ENCODE peak calls at places on chromosomes 6 and 20, in six cellular contexts. One of them, this sample, is unnamed.
A peak's percentile ranks its signal among the peaks of the same experiment; 100 is the strongest.

GRCh38 chr6:21808551-21809181 is 215.1 kb downstream of the SOX4 start:
- DNase-seq in foreskin fibroblast: peak; percentile 36
- DNase-seq in kidney: no peak
- DNase-seq in astrocyte of the spinal cord: peak; percentile 59
- DNase-seq in astrocyte of the cerebellum: no peak
- DNase-seq in CD8-positive, alpha-beta T cell: no peak
- DNase-seq in this sample: no peak

GRCh38 chr20:57474816-57475215 is 50.1 kb downstream of the CTCFL start:
- DNase-seq in foreskin fibroblast: no peak
- DNase-seq in kidney: peak; percentile 39
- DNase-seq in astrocyte of the spinal cord: no peak
- DNase-seq in astrocyte of the cerebellum: no peak
- DNase-seq in CD8-positive, alpha-beta T cell: no peak
- DNase-seq in this sample: no peak

GRCh38 chr6:49570474-49571079 is 20.1 kb downstream of the C6orf141 start:
- DNase-seq in foreskin fibroblast: peak; percentile 49
- DNase-seq in kidney: no peak
- DNase-seq in astrocyte of the spinal cord: peak; percentile 10
- DNase-seq in astrocyte of the cerebellum: no peak
- DNase-seq in CD8-positive, alpha-beta T cell: no peak
- DNase-seq in this sample: no peak

GRCh38 chr6:166959906-166960608 is 3.7 kb upstream of the RNASET2 start:
- DNase-seq in foreskin fibroblast: no peak
- DNase-seq in kidney: no peak
- DNase-seq in astrocyte of the spinal cord: no peak
- DNase-seq in astrocyte of the cerebellum: no peak
- DNase-seq in CD8-positive, alpha-beta T cell: no peak
- DNase-seq in this sample: no peak

GRCh38 chr6:24761193-24761835 is 13.4 kb upstream of the GMNN start:
- DNase-seq in foreskin fibroblast: no peak
- DNase-seq in kidney: peak; percentile 64
- DNase-seq in astrocyte of the spinal cord: no peak
- DNase-seq in astrocyte of the cerebellum: no peak
- DNase-seq in CD8-positive, alpha-beta T cell: no peak
- DNase-seq in this sample: no peak

GRCh38 chr6:160122744-160123143 is 1.1 kb downstream of the SLC22A1 start:
- DNase-seq in foreskin fibroblast: no peak
- DNase-seq in kidney: no peak
- DNase-seq in astrocyte of the spinal cord: no peak
- DNase-seq in astrocyte of the cerebellum: no peak
- DNase-seq in CD8-positive, alpha-beta T cell: no peak
- DNase-seq in this sample: no peak

GRCh38 chr6:35050988-35051330 is 90.2 kb downstream of the TCP11 start:
- DNase-seq in foreskin fibroblast: no peak
- DNase-seq in kidney: no peak
- DNase-seq in astrocyte of the spinal cord: no peak
- DNase-seq in astrocyte of the cerebellum: no peak
- DNase-seq in CD8-positive, alpha-beta T cell: no peak
- DNase-seq in this sample: no peak

GRCh38 chr6:42095776-42096541 is 45.6 kb downstream of the TAF8 start:
- DNase-seq in foreskin fibroblast: no peak
- DNase-seq in kidney: no peak
- DNase-seq in astrocyte of the spinal cord: no peak
- DNase-seq in astrocyte of the cerebellum: no peak
- DNase-seq in CD8-positive, alpha-beta T cell: no peak
- DNase-seq in this sample: no peak

GRCh38 chr20:8156603-8157079 is 24.6 kb downstream of the PLCB1 start:
- DNase-seq in foreskin fibroblast: peak; percentile 63
- DNase-seq in kidney: no peak
- DNase-seq in astrocyte of the spinal cord: peak; percentile 57
- DNase-seq in astrocyte of the cerebellum: no peak
- DNase-seq in CD8-positive, alpha-beta T cell: no peak
- DNase-seq in this sample: no peak

GRCh38 chr6:128558021-128558420 is 37.6 kb upstream of the PTPRK start:
- DNase-seq in foreskin fibroblast: no peak
- DNase-seq in kidney: no peak
- DNase-seq in astrocyte of the spinal cord: no peak
- DNase-seq in astrocyte of the cerebellum: no peak
- DNase-seq in CD8-positive, alpha-beta T cell: no peak
- DNase-seq in this sample: no peak

GRCh38 chr6:128557086-128557485 is 36.7 kb upstream of the PTPRK start:
- DNase-seq in foreskin fibroblast: no peak
- DNase-seq in kidney: no peak
- DNase-seq in astrocyte of the spinal cord: no peak
- DNase-seq in astrocyte of the cerebellum: no peak
- DNase-seq in CD8-positive, alpha-beta T cell: no peak
- DNase-seq in this sample: no peak

GRCh38 chr6:128558924-128559323 is 38.5 kb upstream of the PTPRK start:
- DNase-seq in foreskin fibroblast: no peak
- DNase-seq in kidney: no peak
- DNase-seq in astrocyte of the spinal cord: no peak
- DNase-seq in astrocyte of the cerebellum: no peak
- DNase-seq in CD8-positive, alpha-beta T cell: no peak
- DNase-seq in this sample: no peak

GRCh38 chr6:128554302-128554701 is 33.9 kb upstream of the PTPRK start:
- DNase-seq in foreskin fibroblast: peak; percentile 33
- DNase-seq in kidney: no peak
- DNase-seq in astrocyte of the spinal cord: peak; percentile 14
- DNase-seq in astrocyte of the cerebellum: no peak
- DNase-seq in CD8-positive, alpha-beta T cell: no peak
- DNase-seq in this sample: no peak
- TF ChIP-seq CTCF in foreskin fibroblast: peak; percentile 19
- TF ChIP-seq CTCF in kidney: peak; percentile 27
- TF ChIP-seq CTCF in astrocyte of the spinal cord: peak; percentile 26
- TF ChIP-seq CTCF in astrocyte of the cerebellum: peak; percentile 32
- TF ChIP-seq CTCF in CD8-positive, alpha-beta T cell: no peak
- TF ChIP-seq CTCF in this sample: no peak

GRCh38 chr20:37598611-37599342 is 71.1 kb upstream of the BLCAP start:
- DNase-seq in foreskin fibroblast: no peak
- DNase-seq in kidney: no peak
- DNase-seq in astrocyte of the spinal cord: no peak
- DNase-seq in astrocyte of the cerebellum: no peak
- DNase-seq in CD8-positive, alpha-beta T cell: no peak
- DNase-seq in this sample: peak; percentile 15

GRCh38 chr20:37600486-37600885 is 72.8 kb upstream of the BLCAP start:
- DNase-seq in foreskin fibroblast: no peak
- DNase-seq in kidney: no peak
- DNase-seq in astrocyte of the spinal cord: no peak
- DNase-seq in astrocyte of the cerebellum: no peak
- DNase-seq in CD8-positive, alpha-beta T cell: no peak
- DNase-seq in this sample: no peak

GRCh38 chr20:37596168-37596567 is 68.5 kb upstream of the BLCAP start:
- DNase-seq in foreskin fibroblast: no peak
- DNase-seq in kidney: no peak
- DNase-seq in astrocyte of the spinal cord: no peak
- DNase-seq in astrocyte of the cerebellum: no peak
- DNase-seq in CD8-positive, alpha-beta T cell: no peak
- DNase-seq in this sample: no peak

GRCh38 chr20:37596890-37597539 is 69.3 kb upstream of the BLCAP start:
- DNase-seq in foreskin fibroblast: no peak
- DNase-seq in kidney: no peak
- DNase-seq in astrocyte of the spinal cord: no peak
- DNase-seq in astrocyte of the cerebellum: no peak
- DNase-seq in CD8-positive, alpha-beta T cell: no peak
- DNase-seq in this sample: no peak

GRCh38 chr20:37598101-37598530 is 70.4 kb upstream of the BLCAP start:
- DNase-seq in foreskin fibroblast: no peak
- DNase-seq in kidney: no peak
- DNase-seq in astrocyte of the spinal cord: no peak
- DNase-seq in astrocyte of the cerebellum: no peak
- DNase-seq in CD8-positive, alpha-beta T cell: no peak
- DNase-seq in this sample: no peak
- H3K4me3 ChIP-seq in foreskin fibroblast: no peak overlapping the region
- H3K4me3 ChIP-seq in kidney: no peak overlapping the region
- H3K4me3 ChIP-seq in astrocyte of the spinal cord: no peak overlapping the region
- H3K4me3 ChIP-seq in astrocyte of the cerebellum: no peak overlapping the region
- H3K4me3 ChIP-seq in CD8-positive, alpha-beta T cell: no peak overlapping the region
- H3K4me3 ChIP-seq in this sample: no peak overlapping the region

GRCh38 chr20:1103751-1104150 is 14.7 kb upstream of the PSMF1 start:
- DNase-seq in foreskin fibroblast: no peak
- DNase-seq in kidney: no peak
- DNase-seq in astrocyte of the spinal cord: no peak
- DNase-seq in astrocyte of the cerebellum: no peak
- DNase-seq in CD8-positive, alpha-beta T cell: no peak
- DNase-seq in this sample: no peak

GRCh38 chr20:1105599-1106194 is 12.7 kb upstream of the PSMF1 start:
- DNase-seq in foreskin fibroblast: no peak
- DNase-seq in kidney: no peak
- DNase-seq in astrocyte of the spinal cord: no peak
- DNase-seq in astrocyte of the cerebellum: no peak
- DNase-seq in CD8-positive, alpha-beta T cell: no peak
- DNase-seq in this sample: no peak

GRCh38 chr20:1107176-1107575 is 11.2 kb upstream of the PSMF1 start:
- DNase-seq in foreskin fibroblast: no peak
- DNase-seq in kidney: no peak
- DNase-seq in astrocyte of the spinal cord: no peak
- DNase-seq in astrocyte of the cerebellum: no peak
- DNase-seq in CD8-positive, alpha-beta T cell: no peak
- DNase-seq in this sample: no peak

GRCh38 chr20:1112908-1113307 is 5.5 kb upstream of the PSMF1 start:
- DNase-seq in foreskin fibroblast: no peak
- DNase-seq in kidney: no peak
- DNase-seq in astrocyte of the spinal cord: no peak
- DNase-seq in astrocyte of the cerebellum: no peak
- DNase-seq in CD8-positive, alpha-beta T cell: no peak
- DNase-seq in this sample: no peak

GRCh38 chr20:1108437-1108920 is 9.9 kb upstream of the PSMF1 start:
- DNase-seq in foreskin fibroblast: peak; percentile 70
- DNase-seq in kidney: peak; percentile 79
- DNase-seq in astrocyte of the spinal cord: peak; percentile 17
- DNase-seq in astrocyte of the cerebellum: no peak
- DNase-seq in CD8-positive, alpha-beta T cell: peak; percentile 52
- DNase-seq in this sample: no peak
- TF ChIP-seq CTCF in foreskin fibroblast: peak; percentile 84
- TF ChIP-seq CTCF in kidney: peak; percentile 48
- TF ChIP-seq CTCF in astrocyte of the spinal cord: peak; percentile 91
- TF ChIP-seq CTCF in astrocyte of the cerebellum: peak; percentile 87
- TF ChIP-seq CTCF in CD8-positive, alpha-beta T cell: peak; percentile 62
- TF ChIP-seq CTCF in this sample: peak; percentile 94

GRCh38 chr6:52389626-52390360 is 27.8 kb downstream of the PAQR8 start:
- DNase-seq in foreskin fibroblast: peak; percentile 66
- DNase-seq in kidney: peak; percentile 89
- DNase-seq in astrocyte of the spinal cord: peak; percentile 46
- DNase-seq in astrocyte of the cerebellum: no peak
- DNase-seq in CD8-positive, alpha-beta T cell: peak; percentile 73
- DNase-seq in this sample: peak; percentile 76
- H3K4me3 ChIP-seq in foreskin fibroblast: no peak overlapping the region
- H3K4me3 ChIP-seq in kidney: peak overlapping the region; percentile 36
- H3K4me3 ChIP-seq in astrocyte of the spinal cord: no peak overlapping the region
- H3K4me3 ChIP-seq in astrocyte of the cerebellum: no peak overlapping the region
- H3K4me3 ChIP-seq in CD8-positive, alpha-beta T cell: peak overlapping the region; percentile 44
- H3K4me3 ChIP-seq in this sample: peak overlapping the region; percentile 31

DNA sequence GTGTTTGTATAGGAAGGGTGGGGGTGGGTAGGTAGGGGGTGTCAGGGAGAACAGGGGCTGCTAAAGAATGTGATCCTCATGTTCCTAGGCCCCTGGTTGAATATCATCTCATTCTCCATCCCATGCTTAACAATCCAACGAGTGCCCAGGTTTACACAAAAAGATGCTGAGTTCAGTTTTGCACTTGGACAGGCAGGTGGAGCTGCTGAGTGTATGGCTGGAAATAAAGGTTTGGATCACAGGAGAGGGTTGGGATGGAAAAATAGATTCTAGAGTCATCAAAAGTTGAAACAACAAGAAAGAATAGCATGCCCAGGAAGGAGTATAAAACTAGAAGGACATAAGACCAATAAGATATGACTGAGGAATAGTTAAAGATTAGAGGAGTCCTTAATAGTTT is 14.2 kb downstream of the CHD6 start:
- DNase-seq in foreskin fibroblast: no peak
- DNase-seq in kidney: no peak
- DNase-seq in astrocyte of the spinal cord: no peak
- DNase-seq in astrocyte of the cerebellum: no peak
- DNase-seq in CD8-positive, alpha-beta T cell: no peak
- DNase-seq in this sample: no peak
- TF ChIP-seq CTCF in foreskin fibroblast: no peak
- TF ChIP-seq CTCF in kidney: no peak
- TF ChIP-seq CTCF in astrocyte of the spinal cord: no peak
- TF ChIP-seq CTCF in astrocyte of the cerebellum: no peak
- TF ChIP-seq CTCF in CD8-positive, alpha-beta T cell: no peak
- TF ChIP-seq CTCF in this sample: no peak

GRCh38 chr20:10667077-10667401 is 6.8 kb downstream of the JAG1 start:
- DNase-seq in foreskin fibroblast: no peak
- DNase-seq in kidney: peak; percentile 85
- DNase-seq in astrocyte of the spinal cord: no peak
- DNase-seq in astrocyte of the cerebellum: no peak
- DNase-seq in CD8-positive, alpha-beta T cell: no peak
- DNase-seq in this sample: no peak
- H3K4me3 ChIP-seq in foreskin fibroblast: no peak overlapping the region
- H3K4me3 ChIP-seq in kidney: no peak overlapping the region
- H3K4me3 ChIP-seq in astrocyte of the spinal cord: no peak overlapping the region
- H3K4me3 ChIP-seq in astrocyte of the cerebellum: no peak overlapping the region
- H3K4me3 ChIP-seq in CD8-positive, alpha-beta T cell: no peak overlapping the region
- H3K4me3 ChIP-seq in this sample: no peak overlapping the region

DNA sequence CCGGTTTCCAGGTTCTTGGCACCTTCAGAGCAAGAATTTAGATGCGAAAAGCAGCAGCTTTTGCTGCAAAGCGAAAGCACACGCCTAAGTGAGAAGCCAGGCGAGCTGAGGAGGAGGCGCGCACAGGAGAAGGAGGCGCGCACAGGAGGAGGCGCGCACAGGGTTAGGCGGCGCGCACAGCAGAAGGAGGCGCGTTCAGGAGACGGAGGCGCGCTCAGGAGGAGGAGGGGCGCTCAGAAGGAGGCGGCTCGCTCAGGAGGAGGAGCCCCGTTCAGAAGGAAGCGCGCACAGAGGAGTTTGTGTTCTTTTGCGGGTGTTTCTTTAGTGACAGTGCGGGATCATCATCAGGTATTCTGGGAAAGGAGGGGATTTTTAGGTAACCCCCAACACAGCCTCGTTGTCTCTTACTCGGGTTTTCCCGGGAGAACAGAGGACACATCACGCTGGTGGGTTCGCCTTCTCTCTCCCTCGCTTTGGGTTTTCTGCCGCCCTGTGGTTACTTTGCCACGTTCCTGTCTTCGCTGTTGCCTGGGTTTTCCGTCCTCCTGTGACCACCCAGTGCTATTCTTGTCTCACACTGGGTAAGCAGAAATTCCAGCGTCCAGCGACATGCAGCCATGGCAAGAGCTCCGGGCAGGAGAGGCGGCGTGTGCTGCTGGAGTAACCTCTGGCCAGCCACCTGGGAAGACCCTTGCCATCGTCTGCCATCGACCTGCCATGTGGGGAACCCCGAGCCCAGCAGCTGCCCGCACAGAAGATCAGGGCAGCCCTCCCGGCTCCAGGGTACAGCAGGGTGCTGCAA is 47.0 kb downstream of the WDR27 start:
- DNase-seq in foreskin fibroblast: peak; percentile 91
- DNase-seq in kidney: peak; percentile 88
- DNase-seq in astrocyte of the spinal cord: peak; percentile 83
- DNase-seq in astrocyte of the cerebellum: peak; percentile 48
- DNase-seq in CD8-positive, alpha-beta T cell: peak; percentile 80
- DNase-seq in this sample: peak; percentile 30
- TF ChIP-seq CTCF in foreskin fibroblast: no peak
- TF ChIP-seq CTCF in kidney: no peak
- TF ChIP-seq CTCF in astrocyte of the spinal cord: peak; percentile 45
- TF ChIP-seq CTCF in astrocyte of the cerebellum: peak; percentile 47
- TF ChIP-seq CTCF in CD8-positive, alpha-beta T cell: no peak
- TF ChIP-seq CTCF in this sample: no peak

This sample was measured in GM12864.